ENCODE peak calls at places on chromosomes 13 and 19, in seven cellular contexts. H is breast epithelium, Z is brain microvascular endothelial cell, Q is hepatocyte, O is H1, L is WERI-Rb-1, G is heart left ventricle. J is an unnamed sample.

GRCh38 chr19:1394252-1395193 is 6.8 kb downstream of the GAMT start:
- DNase-seq in H (no peak), Z (no peak), Q (no peak), O (no peak), L (no peak), G (no peak), J (no peak)

GRCh38 chr13:37747071-37747612 is 122.4 kb downstream of the TRPC4 start:
- DNase-seq in H (no peak), Z (peak), Q (peak), O (no peak), L (no peak), G (no peak), J (no peak)

GRCh38 chr13:44710576-44710975 is 134.4 kb upstream of the TSC22D1 start:
- DNase-seq in H (no peak), Z (peak), Q (no peak), O (no peak), L (no peak), G (no peak), J (no peak)

GRCh38 chr19:19276386-19276785 is 3.3 kb upstream of the TM6SF2 start:
- DNase-seq in H (no peak), Z (peak), Q (peak), O (no peak), L (no peak), G (no peak), J (no peak)

GRCh38 chr13:97347255-97347653 is 86.7 kb upstream of the RAP2A start:
- DNase-seq in H (no peak), Z (no peak), Q (no peak), O (no peak), L (no peak), G (no peak), J (no peak)

GRCh38 chr19:17036640-17037039 is 10.0 kb upstream of the CPAMD8 start:
- DNase-seq in H (no peak), Z (no peak), Q (no peak), O (no peak), L (no peak), G (no peak), J (no peak)

GRCh38 chr19:4375620-4376228 is 24.6 kb downstream of the SH3GL1 start:
- DNase-seq in H (no peak), Z (peak), Q (peak), O (no peak), L (peak), G (no peak), J (no peak)

GRCh38 chr13:35598790-35599369 is 122.4 kb upstream of the MAB21L1 start:
- DNase-seq in H (no peak), Z (no peak), Q (no peak), O (no peak), L (no peak), G (no peak), J (no peak)

GRCh38 chr13:40452741-40453665 is 213.4 kb downstream of the FOXO1 start:
- DNase-seq in H (no peak), Z (peak), Q (no peak), O (no peak), L (no peak), G (no peak), J (no peak)

GRCh38 chr19:30375651-30376050 is 3.5 kb downstream of the ZNF536 start:
- DNase-seq in H (no peak), Z (no peak), Q (no peak), O (no peak), L (no peak), G (no peak), J (no peak)

GRCh38 chr19:38867176-38867780 is 10.8 kb downstream of the RINL start:
- DNase-seq in H (no peak), Z (no peak), Q (no peak), O (no peak), L (no peak), G (no peak), J (no peak)

GRCh38 chr19:38870612-38871011 is 7.5 kb downstream of the RINL start:
- DNase-seq in H (no peak), Z (no peak), Q (no peak), O (no peak), L (no peak), G (no peak), J (no peak)

GRCh38 chr19:38869160-38869835 is 8.8 kb downstream of the RINL start:
- DNase-seq in H (no peak), Z (no peak), Q (no peak), O (no peak), L (no peak), G (no peak), J (no peak)

GRCh38 chr19:38869836-38870607 is 8.1 kb downstream of the RINL start:
- DNase-seq in H (peak), Z (peak), Q (peak), O (no peak), L (no peak), G (peak), J (peak)

DNA sequence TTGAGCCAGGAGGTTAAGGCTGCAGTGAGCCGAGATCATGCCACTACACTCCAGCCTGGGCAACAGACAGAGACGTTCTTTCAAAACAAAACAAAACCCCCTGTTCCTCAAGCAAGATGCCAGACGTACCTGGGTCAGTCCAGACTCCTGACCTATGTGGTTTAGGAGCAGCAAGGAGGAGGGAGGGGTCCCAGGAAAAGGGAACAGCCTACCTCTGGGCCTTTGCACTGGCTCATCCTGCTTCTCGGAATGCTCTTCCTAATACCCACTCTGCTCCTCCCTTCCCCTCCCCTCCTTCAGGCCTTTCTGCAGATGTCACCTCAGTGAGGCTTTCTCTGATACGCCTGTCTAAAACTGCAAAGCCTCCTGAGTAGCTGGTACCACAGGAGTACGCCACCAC is 9.5 kb downstream of the RINL start:
- DNase-seq in H (no peak), Z (no peak), Q (no peak), O (no peak), L (no peak), G (no peak), J (no peak)
- H3K4me3 ChIP-seq in H (no peak), Z (no peak), Q (no peak), O (no peak), L (no peak), G (no peak), J (no peak)

GRCh38 chr13:33153421-33154381 is 131.9 kb downstream of the STARD13 start:
- DNase-seq in H (no peak), Z (peak), Q (no peak), O (no peak), L (no peak), G (peak), J (no peak)
- H3K27ac ChIP-seq in H (peak), Z (peak), Q (no peak), O (no peak), L (no peak), G (peak), J (peak)

GRCh38 chr19:49595006-49595818 is 4.2 kb downstream of the PRR12 start:
- DNase-seq in H (no peak), Z (no peak), Q (peak), O (no peak), L (no peak), G (no peak), J (no peak)

GRCh38 chr19:49596407-49596806 is 5.4 kb downstream of the PRR12 start:
- DNase-seq in H (no peak), Z (no peak), Q (no peak), O (no peak), L (no peak), G (no peak), J (no peak)

GRCh38 chr19:49595819-49596404 is 4.9 kb downstream of the PRR12 start:
- DNase-seq in H (no peak), Z (no peak), Q (no peak), O (no peak), L (no peak), G (no peak), J (no peak)

GRCh38 chr19:49597703-49597974 is 6.7 kb downstream of the PRR12 start:
- DNase-seq in H (no peak), Z (no peak), Q (no peak), O (no peak), L (no peak), G (no peak), J (no peak)

DNA sequence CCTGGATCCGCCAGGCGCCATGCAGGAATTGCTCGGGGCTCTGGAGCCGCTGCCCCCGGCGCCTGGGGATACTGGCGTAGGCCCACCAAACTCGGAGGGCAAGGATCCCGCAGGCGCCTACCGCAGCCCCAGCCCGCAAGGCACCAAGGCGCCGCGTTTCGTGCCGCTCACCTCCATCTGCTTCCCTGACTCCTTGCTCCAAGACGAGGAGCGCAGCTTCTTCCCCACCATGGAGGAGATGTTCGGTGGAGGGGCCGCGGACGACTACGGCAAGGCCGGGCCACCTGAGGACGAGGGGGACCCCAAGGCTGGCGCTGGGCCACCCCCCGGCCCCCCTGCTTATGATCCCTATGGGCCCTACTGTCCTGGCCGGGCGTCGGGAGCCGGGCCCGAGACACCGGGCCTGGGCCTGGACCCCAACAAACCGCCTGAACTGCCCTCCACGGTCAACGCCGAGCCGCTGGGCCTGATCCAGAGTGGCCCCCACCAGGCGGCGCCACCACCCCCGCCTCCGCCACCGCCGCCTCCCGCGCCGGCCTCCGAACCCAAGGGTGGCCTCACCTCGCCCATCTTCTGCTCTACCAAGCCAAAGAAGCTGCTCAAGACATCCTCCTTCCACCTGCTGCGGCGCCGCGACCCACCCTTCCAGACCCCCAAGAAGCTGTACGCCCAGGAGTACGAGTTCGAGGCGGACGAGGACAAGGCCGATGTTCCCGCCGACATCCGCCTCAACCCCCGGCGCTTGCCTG is 6.1 kb downstream of the PRR12 start:
- DNase-seq in H (no peak), Z (no peak), Q (no peak), O (no peak), L (no peak), G (no peak), J (no peak)
- TF ChIP-seq CTCF in H (no peak), Z (no peak), Q (no peak), O (peak), L (no peak), G (no peak), J (no peak)

DNA sequence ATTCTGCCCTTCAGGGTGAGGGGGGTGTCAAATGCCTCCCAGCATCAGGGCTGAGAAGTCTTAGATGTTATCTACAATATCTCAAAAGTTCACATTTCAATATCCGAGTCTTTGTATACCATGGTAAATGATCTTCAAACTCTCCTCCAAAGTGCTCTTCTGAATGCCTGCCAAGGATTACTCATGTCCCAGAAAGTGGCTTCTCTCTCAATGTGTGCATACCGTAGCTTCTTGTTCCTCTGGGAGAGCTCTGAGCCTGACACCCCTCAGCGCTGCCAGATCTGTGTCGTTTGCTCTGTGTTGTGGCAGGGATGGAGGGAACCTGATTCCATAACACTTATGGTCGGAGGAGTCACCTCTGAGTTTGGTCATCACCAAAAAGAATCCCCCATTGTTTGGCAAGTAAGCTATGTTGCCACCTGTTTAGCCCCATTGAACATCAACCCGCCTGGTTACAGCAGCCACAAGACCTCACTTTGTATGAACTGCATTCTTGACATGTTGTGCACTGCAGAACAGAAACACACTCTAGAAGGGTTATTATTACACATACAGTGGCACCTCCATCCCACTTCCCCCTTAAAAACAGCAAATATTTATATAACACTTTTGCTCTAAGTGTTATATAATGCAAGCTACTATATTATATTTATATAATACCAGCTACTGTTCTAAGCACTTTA is 163.1 kb upstream of the MIR17HG start:
- DNase-seq in H (no peak), Z (no peak), Q (no peak), O (no peak), L (no peak), G (no peak), J (no peak)
- H3K4me3 ChIP-seq in H (no peak), Z (no peak), Q (no peak), O (no peak), L (no peak), G (no peak), J (no peak)

GRCh38 chr13:110382229-110382628 is 75.1 kb downstream of the COL4A2 start:
- DNase-seq in H (no peak), Z (peak), Q (no peak), O (no peak), L (no peak), G (no peak), J (no peak)
- H3K27ac ChIP-seq in H (no peak), Z (peak), Q (no peak), O (no peak), L (no peak), G (no peak), J (no peak)

DNA sequence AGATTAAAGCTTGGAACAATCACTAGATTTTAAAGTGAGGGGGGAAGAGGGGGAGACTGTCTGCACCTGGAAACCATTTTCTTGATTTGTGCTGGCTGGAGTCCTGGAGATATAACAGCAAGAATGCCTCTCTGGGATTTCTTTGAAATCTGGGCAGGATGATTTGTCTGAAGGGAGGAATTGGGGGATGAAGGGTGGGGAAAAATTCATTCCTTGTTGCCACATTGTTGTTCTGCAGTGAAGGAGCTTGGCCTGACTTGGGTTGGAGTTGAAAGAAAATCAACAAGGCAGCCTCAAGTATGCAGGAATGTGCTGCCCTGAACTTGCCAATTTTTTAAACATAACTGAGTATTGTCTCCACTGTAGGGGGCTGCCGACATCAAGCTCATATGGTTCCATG is 627.6 kb upstream of the KLF12 start:
- DNase-seq in H (no peak), Z (peak), Q (no peak), O (no peak), L (no peak), G (no peak), J (no peak)
- TF ChIP-seq CTCF in H (no peak), Z (no peak), Q (no peak), O (no peak), L (no peak), G (no peak), J (no peak)